ENCODE peak calls at places on chromosomes 6 and 20, in eight cellular contexts. I, R, P, N, C, Y, J and A are unnamed samples.

GRCh38 chr6:158737710-158738615 is 81.2 kb downstream of the EZR start:
- DNase-seq in I (no peak), R (no peak), P (no peak), N (no peak), C (no peak), Y (no peak), J (peak; percentile 47), A (no peak)

GRCh38 chr6:123635567-123635966 is 1.2 kb downstream of the TRDN start:
- DNase-seq in I (no peak), R (no peak), P (no peak), N (no peak), C (no peak), Y (no peak), J (no peak), A (no peak)

GRCh38 chr20:60764771-60765170 is 487.3 kb upstream of the CDH4 start:
- DNase-seq in I (no peak), R (no peak), P (no peak), N (no peak), C (no peak), Y (no peak), J (no peak), A (no peak)

GRCh38 chr20:38076548-38076947 is 43.0 kb downstream of the RPRD1B start:
- DNase-seq in I (no peak), R (no peak), P (no peak), N (peak; percentile 14), C (no peak), Y (no peak), J (no peak), A (no peak)

GRCh38 chr6:46584586-46584985 is 68.0 kb downstream of the CYP39A1 start:
- DNase-seq in I (no peak), R (no peak), P (no peak), N (no peak), C (no peak), Y (no peak), J (no peak), A (no peak)

GRCh38 chr6:73064261-73064660 is 161.0 kb downstream of the KHDC1L start:
- DNase-seq in I (no peak), R (no peak), P (no peak), N (no peak), C (no peak), Y (no peak), J (no peak), A (no peak)

GRCh38 chr20:32465092-32465900 is 107.2 kb downstream of the ASXL1 start:
- DNase-seq in I (no peak), R (no peak), P (no peak), N (no peak), C (peak; percentile 86), Y (no peak), J (peak; percentile 53), A (peak; percentile 69)

GRCh38 chr6:142773859-142774258 is 171.1 kb downstream of the HIVEP2 start:
- DNase-seq in I (no peak), R (no peak), P (no peak), N (no peak), C (no peak), Y (no peak), J (no peak), A (no peak)

GRCh38 chr20:33584976-33585375 is 77.2 kb upstream of the C20orf144 start:
- DNase-seq in I (no peak), R (no peak), P (no peak), N (no peak), C (no peak), Y (no peak), J (no peak), A (no peak)

GRCh38 chr20:1322511-1323245 is 6.3 kb downstream of the SDCBP2 start:
- DNase-seq in I (no peak), R (no peak), P (no peak), N (no peak), C (peak; percentile 70), Y (no peak), J (no peak), A (no peak)

GRCh38 chr20:664576-664975 is 11.0 kb downstream of the SCRT2 start:
- DNase-seq in I (no peak), R (no peak), P (no peak), N (no peak), C (no peak), Y (no peak), J (no peak), A (no peak)

GRCh38 chr20:23257106-23257761 is 93.4 kb upstream of the NXT1 start:
- DNase-seq in I (no peak), R (no peak), P (no peak), N (no peak), C (no peak), Y (no peak), J (no peak), A (no peak)

GRCh38 chr6:154466139-154466538 is 44.3 kb downstream of the CNKSR3 start:
- DNase-seq in I (no peak), R (no peak), P (no peak), N (no peak), C (no peak), Y (no peak), J (no peak), A (no peak)

GRCh38 chr6:108650781-108651180 is 90.1 kb downstream of the FOXO3 start:
- DNase-seq in I (no peak), R (no peak), P (no peak), N (no peak), C (no peak), Y (peak; percentile 7), J (no peak), A (no peak)

GRCh38 chr20:49245921-49246740 is 26.9 kb downstream of the DDX27 start:
- DNase-seq in I (peak; percentile 29), R (no peak), P (peak; percentile 52), N (peak; percentile 62), C (no peak), Y (peak; percentile 75), J (peak; percentile 73), A (peak; percentile 17)

GRCh38 chr6:124200661-124201060 is 397.0 kb downstream of the NKAIN2 start:
- DNase-seq in I (no peak), R (no peak), P (no peak), N (no peak), C (no peak), Y (no peak), J (no peak), A (no peak)

GRCh38 chr6:92052513-92052912 is 1366.8 kb downstream of the EPHA7 start:
- DNase-seq in I (no peak), R (no peak), P (no peak), N (no peak), C (no peak), Y (no peak), J (no peak), A (no peak)

GRCh38 chr6:41459738-41460137 is 86.4 kb upstream of the FOXP4 start:
- DNase-seq in I (no peak), R (no peak), P (no peak), N (no peak), C (no peak), Y (no peak), J (no peak), A (no peak)

GRCh38 chr6:36650848-36651247 is 27.7 kb upstream of the CDKN1A start:
- DNase-seq in I (no peak), R (no peak), P (peak; percentile 68), N (peak; percentile 74), C (no peak), Y (no peak), J (no peak), A (peak; percentile 28)

GRCh38 chr6:12312736-12313135 is 22.6 kb downstream of the EDN1 start:
- DNase-seq in I (no peak), R (no peak), P (no peak), N (no peak), C (no peak), Y (no peak), J (no peak), A (no peak)

GRCh38 chr6:142300302-142300701 is 1.5 kb upstream of the ADGRG6 start:
- DNase-seq in I (no peak), R (no peak), P (no peak), N (no peak), C (no peak), Y (no peak), J (no peak), A (no peak)

GRCh38 chr6:35496851-35497570 is at the start of gene TEAD3:
- DNase-seq in I (peak; percentile 64), R (peak; percentile 80), P (peak; percentile 95), N (peak; percentile 96), C (peak; percentile 84), Y (peak; percentile 56), J (peak; percentile 63), A (peak; percentile 74)

GRCh38 chr20:57841297-57841866 is 131.6 kb upstream of the PMEPA1 start:
- DNase-seq in I (no peak), R (no peak), P (no peak), N (no peak), C (no peak), Y (no peak), J (no peak), A (no peak)

GRCh38 chr6:156410649-156411048 is 366.5 kb upstream of the ARID1B start:
- DNase-seq in I (no peak), R (no peak), P (no peak), N (no peak), C (no peak), Y (no peak), J (no peak), A (no peak)
- TF ChIP-seq CTCF in I (peak; percentile 41), R (peak; percentile 60), P (no peak), N (no peak), C (no peak), Y (peak; percentile 46), J (no peak), A (peak; percentile 67)

GRCh38 chr6:136429264-136429663 is 121.0 kb downstream of the MAP7 start:
- DNase-seq in I (no peak), R (no peak), P (no peak), N (no peak), C (no peak), Y (no peak), J (no peak), A (no peak)
- TF ChIP-seq CTCF in I (no peak), R (no peak), P (no peak), N (no peak), C (no peak), Y (no peak), J (no peak), A (no peak)

DNA sequence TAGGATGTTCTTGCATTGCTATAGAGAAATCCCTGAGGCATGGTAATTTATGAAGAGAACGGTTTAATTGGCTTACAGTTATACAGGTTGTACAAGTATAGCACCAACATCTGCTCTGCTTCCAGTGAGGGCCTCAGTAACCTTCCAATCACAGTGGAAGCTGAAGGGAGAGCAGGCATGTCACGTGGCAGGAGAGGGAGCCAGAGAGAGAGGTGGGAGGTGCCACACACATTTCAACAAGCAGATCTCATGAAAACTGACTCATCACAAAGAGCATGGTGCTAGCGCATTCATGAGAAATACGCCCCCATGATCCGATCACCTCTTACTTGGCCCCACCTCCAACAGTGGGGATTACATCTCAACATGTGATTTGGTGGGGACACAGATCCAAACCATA is 871.2 kb downstream of the TFAP2A start:
- DNase-seq in I (no peak), R (no peak), P (no peak), N (no peak), C (no peak), Y (peak; percentile 42), J (no peak), A (no peak)
- TF ChIP-seq CTCF in I (no peak), R (no peak), P (no peak), N (no peak), C (no peak), Y (peak; percentile 43), J (no peak), A (no peak)

DNA sequence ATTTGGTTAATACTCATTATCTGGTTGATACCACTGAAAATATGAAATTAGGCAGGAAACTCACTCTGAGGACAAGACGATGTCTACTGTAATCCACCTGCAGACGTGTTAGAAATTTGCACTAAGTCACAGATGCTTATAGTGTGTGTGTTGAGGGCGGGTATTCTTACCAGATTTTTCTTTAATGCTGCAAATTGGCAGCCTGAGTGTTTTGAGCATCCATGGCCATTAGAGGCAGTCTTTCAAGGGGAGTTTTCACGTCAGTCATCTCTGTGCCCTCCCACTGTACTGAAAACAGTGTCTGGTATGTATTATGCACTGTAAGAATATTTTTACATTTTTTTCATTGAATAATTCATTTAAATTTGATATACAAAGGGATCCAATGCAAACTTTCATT is 266.5 kb upstream of the QKI start:
- DNase-seq in I (no peak), R (no peak), P (no peak), N (no peak), C (no peak), Y (no peak), J (peak; percentile 10), A (no peak)
- TF ChIP-seq CTCF in I (no peak), R (no peak), P (no peak), N (no peak), C (no peak), Y (peak; percentile 20), J (no peak), A (peak; percentile 68)